ENCODE peak calls at places on chromosome 7, in seven cellular contexts. E is CD8-positive, alpha-beta T cell; A is upper lobe of right lung; K is BJ; C is neuronal stem cell; W is HuH-7; L is pancreas. P is an unnamed sample.

GRCh38 chr7:50141854-50142253 is 48.8 kb upstream of the ZPBP start:
- DNase-seq in A (no peak), L (no peak), W (no peak), E (no peak), K (no peak), C (no peak), P (no peak)

GRCh38 chr7:49791089-49791741 is 17.8 kb downstream of the VWC2 start:
- DNase-seq in K (no peak), E (no peak), W (peak; percentile 36), L (no peak), A (no peak), C (peak; percentile 51), P (no peak)

GRCh38 chr7:44767134-44767911 is 18.7 kb downstream of the ZMIZ2 start:
- DNase-seq in W (no peak), E (no peak), L (no peak), K (no peak), C (no peak), A (no peak), P (no peak)

GRCh38 chr7:3955751-3956696 is 655.0 kb downstream of the SDK1 start:
- DNase-seq in C (no peak), E (no peak), K (no peak), L (no peak), W (no peak), A (no peak), P (no peak)

GRCh38 chr7:86469680-86470295 is 173.9 kb upstream of the GRM3 start:
- DNase-seq in E (peak; percentile 4), L (peak; percentile 49), W (peak; percentile 21), K (no peak), C (peak; percentile 80), A (no peak), P (peak; percentile 69)

GRCh38 chr7:26663905-26664673 is 200.3 kb downstream of the SKAP2 start:
- DNase-seq in E (no peak), L (no peak), K (no peak), W (no peak), C (no peak), A (no peak), P (no peak)

GRCh38 chr7:115662676-115663075 is 367.9 kb downstream of the TFEC start:
- DNase-seq in K (no peak), C (no peak), E (no peak), A (no peak), L (no peak), W (no peak), P (no peak)

GRCh38 chr7:130756316-130756715 is 22.3 kb upstream of the KLF14 start:
- DNase-seq in L (no peak), E (no peak), C (no peak), K (no peak), A (no peak), W (no peak), P (no peak)

GRCh38 chr7:17038783-17039170 is 157.0 kb upstream of the AGR3 start:
- DNase-seq in L (no peak), K (no peak), C (no peak), A (no peak), E (no peak), W (no peak), P (no peak)

GRCh38 chr7:90210475-90210874 is 1.1 kb upstream of the STEAP2 start:
- DNase-seq in K (no peak), L (no peak), A (no peak), C (no peak), W (peak; percentile 8), E (no peak), P (no peak)

GRCh38 chr7:140360697-140361229 is 37.6 kb downstream of the SLC37A3 start:
- DNase-seq in A (no peak), E (no peak), L (no peak), C (no peak), W (no peak), K (no peak), P (no peak)

GRCh38 chr7:7265057-7265456 is 82.7 kb downstream of the C1GALT1 start:
- DNase-seq in L (no peak), W (no peak), E (no peak), K (no peak), A (no peak), C (no peak), P (no peak)

GRCh38 chr7:251446-252175 is 38.4 kb upstream of the FOXL3 start:
- DNase-seq in E (no peak), A (no peak), K (no peak), C (no peak), W (no peak), L (no peak), P (no peak)

GRCh38 chr7:140212100-140212881 is 35.5 kb upstream of the KDM7A start:
- DNase-seq in L (no peak), E (no peak), A (no peak), W (no peak), C (no peak), K (no peak), P (no peak)

GRCh38 chr7:139355320-139355719 is 4.4 kb upstream of the LUC7L2 start:
- DNase-seq in E (no peak), W (no peak), K (no peak), A (no peak), L (no peak), C (no peak), P (no peak)

GRCh38 chr7:26653966-26654365 is 210.4 kb downstream of the SKAP2 start:
- DNase-seq in A (no peak), K (no peak), E (no peak), C (no peak), W (no peak), L (no peak), P (no peak)

GRCh38 chr7:41272664-41273063 is 430.2 kb downstream of the INHBA start:
- DNase-seq in W (no peak), K (no peak), L (no peak), E (no peak), A (no peak), C (no peak), P (no peak)

GRCh38 chr7:51970961-51971655 is 654.5 kb upstream of the COBL start:
- DNase-seq in K (no peak), C (no peak), E (no peak), L (no peak), A (no peak), W (no peak), P (no peak)